ENCODE peak calls at places on chromosomes 12 and 14, in four cellular contexts. B is transverse colon, G is HCT116, L is left lung. H is an unnamed sample.
A peak's percentile ranks its signal among the peaks of the same experiment; 100 is the strongest.

GRCh38 chr12:100733817-100734593 is 60.6 kb upstream of the ANO4 start:
- DNase-seq in G (peak; percentile 21), B (no peak), L (no peak), H (peak; percentile 19)

GRCh38 chr12:115857923-115858322 is 419.6 kb downstream of the MED13L start:
- DNase-seq in B (no peak), G (no peak), L (no peak), H (no peak)

GRCh38 chr12:64610660-64611429 is 550 bp downstream of the RASSF3 start:
- DNase-seq in G (no peak), L (peak; percentile 72), B (peak; percentile 79), H (peak; percentile 68)

GRCh38 chr14:68547305-68548193 is 245.3 kb downstream of the ZFP36L1 start:
- DNase-seq in G (peak; percentile 85), B (peak; percentile 62), L (no peak), H (peak; percentile 33)

GRCh38 chr12:90977224-90977623 is 22.2 kb upstream of the CCER1 start:
- DNase-seq in G (no peak), B (no peak), L (no peak), H (no peak)

GRCh38 chr14:60510976-60511599 is 2.1 kb downstream of the SIX6 start:
- DNase-seq in L (no peak), B (no peak), G (no peak), H (no peak)

GRCh38 chr12:105330283-105330937 is at the start of gene C12orf75:
- DNase-seq in L (peak; percentile 78), B (peak; percentile 84), G (peak; percentile 54), H (peak; percentile 85)

GRCh38 chr14:95339301-95339865 is 19.7 kb upstream of the CLMN start:
- DNase-seq in B (peak; percentile 86), G (no peak), L (no peak), H (no peak)

GRCh38 chr14:52355526-52355925 is 41.4 kb downstream of the PTGER2 start:
- DNase-seq in B (no peak), L (no peak), G (no peak), H (no peak)

DNA sequence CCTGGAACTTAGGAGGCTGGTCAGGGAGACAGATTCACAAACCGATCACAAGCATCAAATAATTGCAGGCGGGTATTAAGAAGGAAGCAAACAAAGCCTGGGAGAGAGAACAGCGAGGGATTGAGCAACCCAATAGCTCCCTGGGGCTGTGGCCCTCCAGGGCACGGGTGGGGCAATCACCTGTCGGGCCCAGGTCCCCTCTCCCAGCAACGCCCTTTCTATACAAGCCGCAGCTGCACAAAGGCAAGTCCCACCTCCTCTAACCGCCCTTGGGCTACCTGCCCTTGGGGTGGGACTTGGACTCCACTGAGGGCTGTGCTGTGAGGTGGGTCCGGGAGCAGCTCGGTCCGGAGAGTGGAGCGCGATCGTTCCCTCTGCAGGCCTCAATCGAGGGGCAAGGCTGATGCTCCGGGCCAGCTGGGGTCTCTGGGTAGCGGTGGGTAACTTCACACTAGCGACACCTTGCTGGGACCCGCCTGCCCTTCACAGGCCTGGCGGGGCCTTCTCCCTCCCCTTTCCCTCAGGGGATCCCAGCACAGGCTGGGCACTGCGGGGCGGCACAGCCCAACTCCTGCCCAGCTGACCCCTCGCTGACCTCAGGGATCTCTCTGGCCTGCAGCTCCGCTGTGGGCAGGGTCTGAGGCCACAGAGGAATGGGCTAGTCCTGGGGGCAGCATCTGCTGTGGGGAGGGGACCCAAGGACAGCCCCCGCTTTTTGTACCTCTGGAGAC is 8.0 kb downstream of the PHB2 start:
- DNase-seq in B (peak; percentile 89), L (peak; percentile 81), G (no peak), H (no peak)
- H3K4me1 ChIP-seq in B (peaks cover 23% of the 10 kb centered on the region), L (peaks cover 88% of the 10 kb centered on the region), G (peaks cover 60% of the 10 kb centered on the region), H (peaks cover 11% of the 10 kb centered on the region)

GRCh38 chr14:92247347-92247746 is 75.6 kb upstream of the SLC24A4 start:
- DNase-seq in L (no peak), G (no peak), B (no peak), H (no peak)
- H3K27ac ChIP-seq in L (no peak overlapping the region), G (no peak overlapping the region), B (no peak overlapping the region), H (no peak overlapping the region)

GRCh38 chr12:108666326-108666995 is 32.8 kb upstream of the SELPLG start:
- DNase-seq in L (no peak), G (no peak), B (peak; percentile 20), H (peak; percentile 35)
- H3K4me1 ChIP-seq in L (peaks cover 69% of the 10 kb centered on the region), G (peaks cover 20% of the 10 kb centered on the region), B (peaks cover 26% of the 10 kb centered on the region), H (peaks cover 28% of the 10 kb centered on the region)

GRCh38 chr12:12474471-12474928 is 88.2 kb downstream of the DUSP16 start:
- DNase-seq in G (no peak), B (no peak), L (no peak), H (no peak)
- H3K27ac ChIP-seq in G (no peak overlapping the region), B (peak overlapping the region; percentile 43), L (no peak overlapping the region), H (no peak overlapping the region)

DNA sequence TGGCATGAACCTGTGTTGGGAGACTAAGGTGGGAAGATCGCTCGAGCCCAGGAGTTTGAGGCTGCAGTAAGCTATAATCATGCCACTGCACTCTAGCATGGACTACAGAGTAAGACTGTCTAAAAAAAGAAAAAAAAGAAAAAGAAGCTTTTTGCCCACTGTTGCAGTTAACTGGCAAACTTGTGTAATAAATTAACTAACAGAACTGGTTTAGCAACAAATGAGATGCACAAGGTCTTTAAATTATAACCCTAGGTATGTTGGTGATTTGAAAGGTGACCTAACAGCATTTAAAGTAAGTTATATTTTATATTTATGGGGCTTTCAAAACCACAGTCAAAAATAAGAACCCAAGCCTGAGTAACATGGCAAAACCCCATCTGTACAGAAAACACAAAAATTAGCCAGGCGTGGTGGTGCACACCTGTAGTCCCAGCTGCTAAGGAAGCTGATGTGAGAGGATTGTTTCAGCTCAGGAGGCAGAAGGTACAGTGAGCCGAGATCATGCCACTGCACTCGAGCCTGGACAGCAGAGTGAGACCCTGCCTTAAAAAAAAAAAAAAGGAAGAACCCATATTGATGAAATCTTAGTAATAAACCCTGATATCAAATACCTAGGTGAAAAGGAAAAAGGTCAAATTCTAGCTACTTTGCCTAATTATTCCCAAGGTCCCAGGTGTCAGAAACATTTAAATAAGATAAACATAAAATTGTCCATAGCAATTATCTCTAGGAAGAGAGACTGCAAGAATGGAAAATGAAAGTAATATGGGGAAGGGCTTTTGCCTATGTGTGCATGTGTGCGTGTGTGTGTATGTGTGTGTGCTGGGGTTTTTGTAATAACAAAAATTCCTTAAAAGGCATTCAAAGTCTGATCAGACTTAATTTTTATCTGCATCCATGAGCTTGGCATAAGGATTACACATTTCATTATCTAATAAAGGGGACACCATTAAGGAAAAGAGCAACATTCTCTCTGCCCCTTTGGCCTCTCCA is 15.4 kb downstream of the SYNE2 start:
- DNase-seq in B (no peak), L (no peak), G (no peak), H (no peak)
- H3K4me1 ChIP-seq in B (peaks cover 10% of the 10 kb centered on the region), L (peaks cover 25% of the 10 kb centered on the region), G (peaks cover 44% of the 10 kb centered on the region), H (peaks cover 13% of the 10 kb centered on the region)

GRCh38 chr12:124482901-124483799 is 84.3 kb downstream of the NCOR2 start:
- DNase-seq in B (no peak), L (no peak), G (no peak), H (no peak)

GRCh38 chr12:124481257-124481750 is 86.1 kb downstream of the NCOR2 start:
- DNase-seq in G (no peak), B (no peak), L (no peak), H (no peak)

GRCh38 chr12:124482567-124482893 is 84.9 kb downstream of the NCOR2 start:
- DNase-seq in L (no peak), B (no peak), G (no peak), H (no peak)

GRCh38 chr12:124480469-124481256 is 86.7 kb downstream of the NCOR2 start:
- DNase-seq in G (no peak), B (peak; percentile 70), L (no peak), H (peak; percentile 81)

DNA sequence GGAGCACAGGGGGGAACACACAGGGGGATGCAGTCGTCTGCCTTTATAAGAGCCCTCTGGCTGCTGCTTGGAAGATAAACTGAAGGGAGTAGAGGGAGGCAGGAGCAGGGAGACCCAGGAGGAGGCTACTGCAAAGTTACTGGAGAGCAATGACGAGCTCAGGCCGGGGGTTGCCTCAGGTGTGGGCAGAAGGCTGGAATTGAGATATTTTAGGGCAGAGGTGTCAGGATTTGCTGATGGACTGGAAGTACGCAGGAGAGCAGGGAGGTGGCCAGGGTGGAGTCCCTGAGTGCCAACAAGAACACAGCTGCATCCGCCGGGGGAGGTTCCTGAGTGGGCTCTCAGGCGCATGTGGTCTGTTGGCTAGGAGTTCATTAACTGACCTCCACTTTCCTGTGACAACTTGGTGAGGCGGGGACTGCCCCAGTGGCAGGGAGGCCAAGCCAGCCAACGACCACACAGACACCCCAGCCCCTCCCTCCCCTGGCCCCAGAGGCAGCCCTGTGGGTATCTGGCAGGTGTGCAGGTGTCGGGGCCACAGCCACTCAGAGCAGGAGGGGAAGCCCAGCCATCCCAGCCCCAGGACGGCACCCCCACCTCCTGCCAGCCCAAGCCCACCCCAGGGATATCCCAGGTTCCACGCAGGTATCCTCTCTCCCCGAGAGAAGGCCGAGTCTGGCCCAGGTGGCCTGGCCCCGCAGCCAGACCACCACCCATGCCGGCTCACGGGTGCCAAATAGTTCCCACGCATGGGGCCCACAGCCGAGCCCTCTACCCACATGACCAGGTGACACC is 85.4 kb downstream of the NCOR2 start:
- DNase-seq in G (no peak), B (peak; percentile 49), L (no peak), H (no peak)
- H3K27ac ChIP-seq in G (no peak overlapping the region), B (no peak overlapping the region), L (no peak overlapping the region), H (no peak overlapping the region)

DNA sequence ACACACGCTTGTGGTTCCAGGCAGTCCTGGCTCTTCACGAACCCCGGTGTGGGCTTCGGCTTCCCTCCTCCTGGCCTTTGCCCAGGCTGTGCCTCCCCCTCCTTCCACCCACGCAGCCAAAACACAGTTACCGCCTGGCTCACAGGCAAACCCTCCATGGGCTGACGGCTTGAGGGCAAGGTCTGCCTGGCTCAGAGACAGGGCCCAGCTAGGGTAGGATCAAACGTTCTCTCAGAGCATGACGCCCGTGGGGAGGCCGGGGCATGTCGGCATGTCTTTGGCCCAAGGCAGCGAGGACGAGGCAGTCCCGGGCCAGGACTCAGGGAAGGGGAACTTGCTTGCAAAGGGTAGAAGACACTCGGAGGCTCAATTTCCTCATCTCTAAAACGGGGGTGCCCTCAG is 2.1 kb downstream of the SLC25A47 start:
- DNase-seq in G (no peak), B (no peak), L (no peak), H (no peak)
- H3K4me1 ChIP-seq in G (no peaks in the 10 kb centered on the region), B (no peaks in the 10 kb centered on the region), L (no peaks in the 10 kb centered on the region), H (peaks cover 5% of the 10 kb centered on the region)

GRCh38 chr12:57770734-57771133 is 1.2 kb downstream of the METTL1 start:
- DNase-seq in B (no peak), G (no peak), L (no peak), H (no peak)
- H3K27ac ChIP-seq in B (peak overlapping the region; percentile 97), G (no peak overlapping the region), L (no peak overlapping the region), H (no peak overlapping the region)

GRCh38 chr14:70651522-70651921 is 9.8 kb downstream of the TTC9 start:
- DNase-seq in G (no peak), L (no peak), B (no peak), H (no peak)

GRCh38 chr14:70654609-70655008 is 12.9 kb downstream of the TTC9 start:
- DNase-seq in L (no peak), B (no peak), G (no peak), H (no peak)

GRCh38 chr14:70655110-70655826 is 13.6 kb downstream of the TTC9 start:
- DNase-seq in L (no peak), G (no peak), B (peak; percentile 68), H (no peak)

GRCh38 chr14:70653662-70654061 is 11.9 kb downstream of the TTC9 start:
- DNase-seq in L (no peak), G (no peak), B (no peak), H (no peak)

DNA sequence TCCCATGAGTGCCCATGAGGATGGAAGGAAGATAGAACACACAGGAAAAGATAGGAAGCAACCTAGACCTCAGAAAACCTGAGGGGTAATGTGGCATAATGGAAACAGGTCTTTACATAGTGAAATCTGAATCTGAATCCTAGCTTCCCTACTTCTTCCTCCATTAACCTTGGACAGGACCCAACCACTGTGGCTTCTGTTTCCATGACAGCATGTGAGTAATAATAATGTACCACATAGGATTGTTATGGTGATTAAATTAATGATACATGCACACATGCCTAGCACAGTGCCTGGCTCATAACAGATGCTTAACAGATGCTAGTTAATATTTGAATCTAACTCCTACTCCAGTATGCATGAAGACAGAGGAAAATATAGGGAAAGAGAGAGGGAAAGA is 11.2 kb downstream of the TTC9 start:
- DNase-seq in B (no peak), L (no peak), G (no peak), H (no peak)
- H3K4me1 ChIP-seq in B (no peaks in the 10 kb centered on the region), L (peaks cover 15% of the 10 kb centered on the region), G (peaks cover 5% of the 10 kb centered on the region), H (no peaks in the 10 kb centered on the region)

H was measured in SJCRH30.